ENCODE peak calls at places on chromosomes 4 and X, in eight cellular contexts. O is adrenal gland, Z is NB4, Y is IMR-90, B is esophagus muscularis mucosa, U is lower leg skin, V is heart left ventricle, M is A549. E is an unnamed sample.

GRCh38 chrX:103831342-103831802 is 685 bp downstream of the RAB9B start:
- DNase-seq in O (no peak), Z (no peak), Y (no peak), B (no peak), U (no peak), V (no peak), M (peak; percentile 66), E (peak; percentile 66)

GRCh38 chrX:65635371-65635770 is 32.1 kb upstream of the MSN start:
- DNase-seq in O (peak; percentile 46), Z (no peak), Y (no peak), B (no peak), U (no peak), V (peak; percentile 38), M (no peak), E (no peak)

GRCh38 chr4:74543247-74543670 is 98.3 kb downstream of the AREG start:
- DNase-seq in O (no peak), Z (no peak), Y (no peak), B (no peak), U (no peak), V (no peak), M (no peak), E (no peak)

GRCh38 chr4:113436360-113436759 is 325.2 kb downstream of the CAMK2D start:
- DNase-seq in O (no peak), Z (peak; percentile 45), Y (peak; percentile 70), B (no peak), U (no peak), V (peak; percentile 37), M (no peak), E (no peak)

GRCh38 chrX:11532291-11533075 is 133.2 kb downstream of the ARHGAP6 start:
- DNase-seq in O (no peak), Z (no peak), Y (peak; percentile 9), B (no peak), U (no peak), V (no peak), M (no peak), E (no peak)

GRCh38 chr4:151644625-151645024 is 116.2 kb downstream of the GATB start:
- DNase-seq in O (no peak), Z (peak; percentile 51), Y (no peak), B (no peak), U (no peak), V (no peak), M (no peak), E (no peak)

GRCh38 chr4:137663376-137664054 is 131.2 kb upstream of the PCDH18 start:
- DNase-seq in O (no peak), Z (no peak), Y (no peak), B (no peak), U (no peak), V (no peak), M (no peak), E (no peak)

GRCh38 chr4:2141762-2142520 is 82.8 kb downstream of the NAT8L start:
- DNase-seq in O (no peak), Z (no peak), Y (no peak), B (peak; percentile 68), U (no peak), V (no peak), M (no peak), E (no peak)

GRCh38 chrX:119266364-119266995 is 30.4 kb downstream of the PGRMC1 start:
- DNase-seq in O (no peak), Z (peak; percentile 27), Y (peak; percentile 12), B (no peak), U (no peak), V (no peak), M (peak; percentile 24), E (no peak)

GRCh38 chr4:52658671-52659015 is 458 bp downstream of the USP46 start:
- DNase-seq in O (no peak), Z (peak; percentile 64), Y (no peak), B (no peak), U (no peak), V (peak; percentile 31), M (peak; percentile 3), E (no peak)

GRCh38 chr4:52660643-52661042 is 1.5 kb upstream of the USP46 start:
- DNase-seq in O (no peak), Z (peak; percentile 15), Y (no peak), B (no peak), U (no peak), V (no peak), M (no peak), E (no peak)

GRCh38 chr4:52657630-52658501 is 1.2 kb downstream of the USP46 start:
- DNase-seq in O (no peak), Z (peak; percentile 30), Y (peak; percentile 69), B (no peak), U (peak; percentile 84), V (no peak), M (no peak), E (no peak)

GRCh38 chr4:52659016-52659721 is at the start of gene USP46:
- DNase-seq in O (peak; percentile 81), Z (peak; percentile 84), Y (peak; percentile 69), B (peak; percentile 93), U (peak; percentile 94), V (peak; percentile 87), M (peak; percentile 43), E (peak; percentile 86)

DNA sequence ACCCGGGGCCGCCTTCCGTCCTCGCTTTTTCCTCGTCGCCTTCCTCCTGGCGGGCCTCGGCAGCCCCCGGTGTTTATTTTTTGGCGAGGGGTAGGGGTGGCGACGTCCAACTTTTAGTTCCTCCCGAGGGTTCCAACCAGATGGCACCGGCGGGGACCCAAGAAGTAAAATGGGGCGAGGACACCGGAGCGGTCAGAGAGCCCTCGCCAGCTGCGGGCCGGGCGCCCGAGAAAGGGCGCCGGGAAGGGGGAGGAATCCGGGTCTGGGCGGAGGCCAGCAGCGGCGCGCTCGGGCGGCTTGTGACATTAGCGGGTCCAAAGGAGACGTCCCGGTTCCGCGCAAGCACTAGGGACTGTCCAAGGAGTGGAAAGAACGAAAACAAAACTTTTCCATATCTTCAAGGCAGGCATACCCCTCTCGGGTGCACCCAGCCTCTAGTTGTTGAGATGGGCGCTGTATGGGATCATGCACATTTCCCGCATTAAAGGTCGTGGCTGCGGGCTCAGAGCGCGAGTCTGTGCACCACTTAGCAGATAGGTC is 691 bp upstream of the USP46 start:
- DNase-seq in O (peak; percentile 62), Z (peak; percentile 61), Y (no peak), B (no peak), U (peak; percentile 93), V (peak; percentile 79), M (peak; percentile 8), E (peak; percentile 79)
- TF ChIP-seq POLR2A in O (peak; percentile 5), Z (no peak), Y (no peak), B (no peak), U (no peak), V (peak; percentile 2), M (no peak), E (no peak)

GRCh38 chrX:9535101-9535500 is 70.2 kb downstream of the TBL1X start:
- DNase-seq in O (no peak), Z (peak; percentile 20), Y (peak; percentile 35), B (no peak), U (no peak), V (no peak), M (no peak), E (no peak)
- H3K4me3 ChIP-seq in O (no peak overlapping the region), Z (no peak overlapping the region), Y (no peak overlapping the region), B (no peak overlapping the region), U (no peak overlapping the region), V (no peak overlapping the region), M (no peak overlapping the region), E (no peak overlapping the region)

GRCh38 chr4:36758312-36758690 is 476.9 kb downstream of the DTHD1 start:
- DNase-seq in O (no peak), Z (no peak), Y (no peak), B (no peak), U (no peak), V (no peak), M (no peak), E (no peak)
- TF ChIP-seq POLR2A in O (no peak), Z (no peak), Y (no peak), B (no peak), U (no peak), V (no peak), M (no peak), E (no peak)

DNA sequence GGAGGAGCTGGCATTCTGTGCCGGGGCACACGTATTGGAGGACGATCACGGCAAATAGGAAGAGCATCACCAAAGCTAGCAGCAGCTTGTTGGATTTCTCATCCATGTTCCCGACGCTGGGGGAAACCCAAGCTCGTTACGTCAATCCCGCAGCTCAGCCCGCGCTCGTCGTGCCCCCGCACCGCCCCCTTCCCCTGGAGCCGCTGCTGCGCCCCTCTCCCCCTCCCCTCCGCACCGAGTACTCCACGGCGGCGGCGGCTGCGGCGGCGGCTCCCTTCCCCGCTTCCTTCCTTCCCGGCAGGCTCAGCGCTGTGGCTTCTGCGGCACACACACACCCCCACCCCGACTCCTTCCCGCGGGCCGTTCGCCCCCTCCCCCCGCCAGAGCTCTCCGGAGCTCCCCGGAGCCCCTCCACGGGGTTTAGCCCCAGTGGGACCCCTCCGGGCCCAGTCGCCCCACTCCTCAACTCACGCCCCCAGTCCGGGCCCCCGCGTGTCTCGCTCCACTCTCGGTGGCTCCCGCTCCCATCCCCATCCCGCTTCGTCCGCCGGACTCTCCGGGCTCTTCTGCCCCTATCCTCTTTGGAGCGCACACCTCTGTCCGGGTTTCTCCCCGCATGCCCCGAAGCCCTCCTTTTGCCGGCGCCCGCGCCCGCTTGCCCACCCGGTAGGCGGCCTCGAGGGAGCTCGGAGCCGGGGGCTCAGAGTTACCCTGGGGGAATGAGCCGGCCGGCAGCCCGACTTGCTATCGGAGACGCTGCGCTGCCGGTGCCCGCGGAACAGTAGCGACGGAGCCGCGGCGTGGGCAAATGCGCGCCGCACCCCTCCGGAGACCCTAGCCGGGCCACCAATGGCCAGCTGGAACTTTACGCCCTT is 981 bp downstream of the HS6ST2 start:
- DNase-seq in O (no peak), Z (no peak), Y (no peak), B (no peak), U (no peak), V (no peak), M (no peak), E (no peak)
- H3K4me3 ChIP-seq in O (no peak overlapping the region), Z (no peak overlapping the region), Y (no peak overlapping the region), B (peak overlapping the region; percentile 52), U (no peak overlapping the region), V (peak overlapping the region; percentile 45), M (peak overlapping the region; percentile 40), E (peak overlapping the region; percentile 10)